ENCODE peak calls at places on chromosomes 7 and 10, in nine cellular contexts. E is WERI-Rb-1, N is GM13977, M is neural crest cell, A is BJ, K is cardiac fibroblast, Z is kidney, Y is AG09319, L is Caco-2. X is an unnamed sample.

GRCh38 chr7:30796105-30796869 is 25.1 kb downstream of the MINDY4 start:
- DNase-seq in N (peak; percentile 26), M (no peak), E (no peak), L (no peak), K (peak; percentile 68), Z (no peak), A (no peak), Y (no peak), X (peak; percentile 49)

GRCh38 chr7:22049848-22050247 is 104.1 kb upstream of the CDCA7L start:
- DNase-seq in E (no peak), M (no peak), A (no peak), K (no peak), N (no peak), L (no peak), Y (no peak), Z (no peak), X (no peak)

GRCh38 chr10:63431962-63432797 is 33.6 kb downstream of the JMJD1C start:
- DNase-seq in K (peak; percentile 45), Z (no peak), A (no peak), N (peak; percentile 32), M (no peak), Y (no peak), L (no peak), E (no peak), X (peak; percentile 20)

GRCh38 chr7:95396136-95397032 is at the start of gene PON3:
- DNase-seq in Y (no peak), A (no peak), K (peak; percentile 10), E (no peak), L (peak; percentile 73), Z (no peak), M (no peak), N (peak; percentile 56), X (no peak)

GRCh38 chr7:77680266-77680665 is 16.0 kb upstream of the RSBN1L start:
- DNase-seq in N (no peak), M (no peak), A (no peak), Y (no peak), K (no peak), L (no peak), Z (no peak), E (no peak), X (no peak)

GRCh38 chr7:82605247-82605864 is 161.8 kb upstream of the CACNA2D1 start:
- DNase-seq in E (no peak), Y (no peak), Z (no peak), K (peak; percentile 73), N (peak; percentile 28), L (no peak), A (peak; percentile 1), M (peak; percentile 16), X (peak; percentile 48)

GRCh38 chr7:155597753-155598140 is 46.7 kb upstream of the RBM33 start:
- DNase-seq in N (no peak), K (peak; percentile 9), E (no peak), M (no peak), L (no peak), Y (no peak), Z (no peak), A (no peak), X (no peak)

GRCh38 chr7:139752600-139752999 is 25.2 kb downstream of the HIPK2 start:
- DNase-seq in L (no peak), Z (no peak), K (no peak), E (no peak), A (no peak), Y (no peak), M (no peak), N (no peak), X (no peak)

GRCh38 chr10:121710207-121710606 is 112.0 kb upstream of the FGFR2 start:
- DNase-seq in K (peak; percentile 43), E (no peak), A (no peak), Y (no peak), M (no peak), N (no peak), Z (no peak), L (no peak), X (no peak)

GRCh38 chr7:154862153-154862791 is 140.7 kb downstream of the PAXIP1 start:
- DNase-seq in L (no peak), N (no peak), E (no peak), M (no peak), K (no peak), A (no peak), Y (no peak), Z (no peak), X (no peak)

GRCh38 chr7:37382546-37383088 is 66.0 kb downstream of the ELMO1 start:
- DNase-seq in A (no peak), K (no peak), N (no peak), Y (no peak), Z (no peak), L (no peak), E (no peak), M (no peak), X (no peak)

GRCh38 chr10:126224967-126225671 is 163.2 kb downstream of the ADAM12 start:
- DNase-seq in N (no peak), A (no peak), M (no peak), E (no peak), Z (no peak), K (no peak), Y (no peak), L (no peak), X (no peak)

GRCh38 chr10:61452655-61453641 is at the start of gene TMEM26:
- DNase-seq in K (no peak), Y (no peak), M (peak; percentile 33), Z (peak; percentile 92), A (no peak), E (peak; percentile 14), L (no peak), N (no peak), X (no peak)

GRCh38 chr7:20021834-20022233 is 195.3 kb downstream of the MACC1 start:
- DNase-seq in A (no peak), E (no peak), Z (no peak), K (no peak), Y (no peak), L (no peak), M (no peak), N (no peak), X (no peak)

GRCh38 chr7:50472427-50472826 is 22.3 kb upstream of the FIGNL1 start:
- DNase-seq in K (no peak), N (no peak), Y (no peak), M (no peak), Z (no peak), L (no peak), A (no peak), E (no peak), X (no peak)

GRCh38 chr10:118944959-118945622 is 84.4 kb upstream of the NANOS1 start:
- DNase-seq in N (no peak), M (no peak), K (no peak), A (no peak), E (no peak), L (no peak), Y (no peak), Z (no peak), X (no peak)

GRCh38 chr7:85204061-85204460 is 17.2 kb upstream of the SEMA3D start:
- DNase-seq in E (no peak), A (no peak), L (no peak), K (no peak), N (no peak), Y (no peak), M (no peak), Z (no peak), X (no peak)

GRCh38 chr10:35379226-35380137 is 43.2 kb downstream of the CCNY start:
- DNase-seq in N (peak; percentile 60), E (peak; percentile 18), Y (no peak), M (no peak), A (no peak), L (no peak), K (peak; percentile 93), Z (no peak), X (no peak)

GRCh38 chr10:47326306-47326926 is 4.2 kb downstream of the GDF2 start:
- DNase-seq in N (no peak), Z (peak; percentile 40), K (no peak), E (no peak), A (no peak), Y (no peak), M (no peak), L (peak; percentile 32), X (no peak)

DNA sequence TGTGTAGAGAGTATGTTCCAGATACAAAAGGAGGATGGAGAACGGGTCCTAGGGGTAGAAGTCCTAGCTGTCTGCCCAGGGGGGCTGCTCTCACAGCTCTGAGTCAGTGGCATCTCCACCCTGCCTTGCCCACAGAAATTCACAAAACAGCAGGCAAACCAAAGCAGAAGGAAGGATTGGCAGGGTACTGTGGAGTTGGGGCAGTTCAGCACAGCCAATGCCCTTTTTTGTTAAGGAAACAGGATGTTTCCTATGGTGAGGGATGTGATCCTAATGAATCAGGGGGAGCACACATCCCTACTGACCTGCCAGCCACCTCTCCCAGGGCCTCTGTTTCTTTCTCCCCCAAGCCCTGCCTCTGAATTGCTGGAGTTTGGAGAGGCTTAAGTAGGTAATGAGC is 457.6 kb downstream of the PLXNA4 start:
- DNase-seq in K (no peak), L (no peak), E (no peak), N (no peak), Y (no peak), A (no peak), M (no peak), Z (no peak), X (no peak)
- TF ChIP-seq CTCF in K (no peak), L (no peak), E (no peak), N (no peak), Y (no peak), A (no peak), M (no peak), Z (no peak), X (no peak)

DNA sequence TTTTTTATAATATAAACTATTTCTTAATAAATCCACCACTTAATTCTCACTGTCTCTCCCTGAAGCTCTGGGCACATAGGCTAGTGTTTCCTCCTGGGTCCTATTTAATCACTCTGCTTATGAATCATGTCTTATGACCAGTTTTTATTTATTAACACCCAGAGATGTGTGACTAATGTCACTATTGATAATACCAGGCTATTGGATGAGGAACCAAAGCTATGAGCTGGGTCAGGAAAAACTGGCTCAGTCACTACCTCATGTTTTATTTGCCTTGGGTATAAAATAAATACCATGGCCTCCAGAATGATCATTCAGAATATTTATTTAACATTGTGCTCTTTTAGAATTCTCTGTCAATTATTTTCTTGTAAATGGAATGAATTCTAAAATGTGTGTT is 5.2 kb downstream of the SEMA3E start:
- DNase-seq in N (no peak), Y (no peak), M (no peak), E (no peak), L (no peak), A (no peak), K (no peak), Z (no peak), X (no peak)
- TF ChIP-seq CTCF in N (no peak), Y (no peak), M (no peak), E (no peak), L (no peak), A (no peak), K (no peak), Z (no peak), X (no peak)

DNA sequence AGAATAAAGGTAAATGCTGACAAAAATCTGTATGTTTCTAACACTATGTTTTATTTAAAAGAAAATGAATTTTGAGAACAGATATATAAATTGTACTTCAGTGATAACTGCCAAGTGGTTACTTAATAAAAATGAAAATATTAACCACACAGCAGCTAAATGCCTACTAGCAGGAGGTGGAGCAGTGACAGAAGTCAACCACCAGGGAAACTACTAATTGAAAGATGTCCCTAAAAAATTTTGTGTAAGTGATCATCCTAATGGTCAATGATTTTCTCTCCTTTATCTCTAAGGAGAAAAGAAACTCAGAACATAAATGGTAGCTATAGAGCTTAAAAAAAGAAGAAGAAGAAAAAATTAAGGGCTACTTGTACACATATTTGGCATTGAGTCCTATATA is 22.9 kb downstream of the WNT16 start:
- DNase-seq in Z (no peak), A (no peak), L (no peak), M (no peak), N (no peak), K (no peak), E (no peak), Y (no peak), X (no peak)
- TF ChIP-seq CTCF in Z (no peak), A (no peak), L (no peak), M (peak; percentile 53), N (no peak), K (peak; percentile 31), E (no peak), Y (no peak), X (no peak)

GRCh38 chr7:106521115-106521514 is 139.8 kb downstream of the CCDC71L start:
- DNase-seq in K (no peak), E (no peak), Y (no peak), A (no peak), Z (no peak), M (no peak), N (peak; percentile 17), L (no peak), X (peak; percentile 22)
- TF ChIP-seq CTCF in K (no peak), E (peak; percentile 29), Y (no peak), A (no peak), Z (no peak), M (no peak), N (peak; percentile 39), L (peak; percentile 13), X (no peak)

X was measured in MCF 10A.